ENCODE peak calls at places on chromosome 1, in ten cellular contexts. Y, Q, P, X, Z, T, R, O, B and F are unnamed samples.

GRCh38 chr1:85200367-85200869 is 398 bp downstream of the SYDE2 start:
- DNase-seq in Y (no peak), R (no peak), P (peak; percentile 45), X (peak; percentile 6), T (no peak), Z (peak; percentile 56), B (peak; percentile 28), O (peak; percentile 61), Q (peak; percentile 62), F (peak; percentile 60)

GRCh38 chr1:200731654-200732332 is 6.9 kb upstream of the CAMSAP2 start:
- DNase-seq in R (no peak), Z (no peak), X (no peak), O (no peak), T (no peak), B (no peak), Y (peak; percentile 25), P (no peak), Q (no peak), F (no peak)

GRCh38 chr1:43732132-43732531 is 24.8 kb downstream of the ST3GAL3 start:
- DNase-seq in O (no peak), T (no peak), Q (no peak), X (no peak), P (no peak), B (no peak), Y (no peak), R (no peak), Z (no peak), F (no peak)

GRCh38 chr1:6800728-6801127 is 15.5 kb downstream of the CAMTA1 start:
- DNase-seq in Z (no peak), O (no peak), X (peak; percentile 72), Q (no peak), T (peak; percentile 76), B (no peak), Y (no peak), R (peak; percentile 54), P (no peak), F (no peak)

GRCh38 chr1:18360251-18360650 is 120.5 kb upstream of the KLHDC7A start:
- DNase-seq in X (no peak), Q (no peak), Y (no peak), R (no peak), B (no peak), P (no peak), Z (no peak), T (no peak), O (no peak), F (no peak)

GRCh38 chr1:171389176-171389575 is 75.2 kb downstream of the FMO4 start:
- DNase-seq in O (no peak), R (peak; percentile 12), X (peak; percentile 20), Q (no peak), B (no peak), P (no peak), Z (no peak), Y (no peak), T (no peak), F (no peak)

GRCh38 chr1:93177991-93178390 is 2.2 kb downstream of the TMED5 start:
- DNase-seq in P (no peak), T (peak; percentile 52), Z (no peak), Y (no peak), O (no peak), R (peak; percentile 18), B (no peak), X (peak; percentile 59), Q (no peak), F (no peak)

GRCh38 chr1:224559971-224560728 is 56.0 kb upstream of the CNIH3 start:
- DNase-seq in Q (no peak), T (no peak), Z (no peak), X (peak; percentile 54), P (no peak), B (no peak), O (no peak), R (peak; percentile 40), Y (no peak), F (no peak)

GRCh38 chr1:7060826-7061225 is 275.6 kb downstream of the CAMTA1 start:
- DNase-seq in B (no peak), Y (no peak), P (no peak), Q (no peak), O (no peak), Z (no peak), T (no peak), X (no peak), R (no peak), F (no peak)

GRCh38 chr1:15261155-15262002 is 14.4 kb downstream of the FHAD1 start:
- DNase-seq in X (peak; percentile 22), Y (peak; percentile 50), Z (peak; percentile 53), P (no peak), O (peak; percentile 75), B (no peak), R (no peak), T (no peak), Q (no peak), F (no peak)

GRCh38 chr1:173134029-173134428 is 73.1 kb downstream of the TNFSF4 start:
- DNase-seq in B (no peak), O (no peak), Z (no peak), Y (no peak), T (no peak), R (no peak), X (peak; percentile 56), P (no peak), Q (no peak), F (no peak)

GRCh38 chr1:183175631-183176030 is 10.4 kb upstream of the LAMC2 start:
- DNase-seq in T (no peak), B (no peak), O (no peak), Q (no peak), X (no peak), Z (no peak), Y (no peak), P (no peak), R (no peak), F (no peak)

GRCh38 chr1:91078859-91079258 is 57.0 kb upstream of the ZNF644 start:
- DNase-seq in Z (no peak), Y (no peak), B (no peak), T (no peak), P (no peak), R (no peak), O (no peak), X (no peak), Q (no peak), F (no peak)

GRCh38 chr1:227939791-227940771 is 7.7 kb downstream of the WNT9A start:
- DNase-seq in O (no peak), B (no peak), T (no peak), P (no peak), Z (peak; percentile 10), R (no peak), Y (no peak), Q (no peak), X (no peak), F (no peak)

GRCh38 chr1:54052470-54052933 is 502 bp downstream of the TMEM59 start:
- DNase-seq in X (no peak), O (no peak), P (peak; percentile 18), R (peak; percentile 78), T (peak; percentile 59), Q (peak; percentile 55), B (peak; percentile 39), Y (peak; percentile 49), Z (peak; percentile 53), F (peak; percentile 56)

DNA sequence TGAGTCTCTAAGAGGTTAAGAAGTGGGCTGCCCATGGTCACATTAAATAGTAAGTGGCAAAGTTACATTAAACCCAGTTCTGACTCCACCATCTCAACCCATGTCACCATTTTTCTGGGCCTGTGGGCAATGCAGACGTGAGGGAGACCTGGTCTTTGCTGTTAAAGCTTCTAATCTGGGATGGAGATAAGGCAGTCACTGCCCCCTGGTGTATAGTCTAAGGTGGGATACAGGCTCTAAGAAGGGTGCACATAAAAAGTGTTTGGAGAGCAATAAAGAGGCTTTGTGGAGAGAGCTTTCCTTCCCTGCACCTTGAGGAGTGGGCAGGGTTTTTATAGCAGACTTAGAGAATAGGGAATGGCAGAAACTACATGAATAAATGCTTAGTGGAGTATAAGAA is 141.3 kb downstream of the ROR1 start:
- DNase-seq in Y (peak; percentile 19), X (peak; percentile 43), T (no peak), R (peak; percentile 29), Z (no peak), B (no peak), Q (no peak), O (no peak), P (no peak), F (no peak)
- TF ChIP-seq CTCF in Y (peak; percentile 14), X (peak; percentile 32), T (peak; percentile 18), R (peak; percentile 47), Z (no peak), B (no peak), Q (peak; percentile 17), O (no peak), P (no peak), F (peak; percentile 26)

GRCh38 chr1:169648187-169648586 is 18.3 kb upstream of the SELP start:
- DNase-seq in Z (no peak), T (no peak), B (no peak), Q (no peak), Y (no peak), R (no peak), P (no peak), O (no peak), X (no peak), F (no peak)
- TF ChIP-seq CTCF in Z (no peak), T (no peak), B (no peak), Q (no peak), Y (no peak), R (no peak), P (no peak), O (no peak), X (no peak), F (no peak)

GRCh38 chr1:156772222-156772621 is 4.9 kb downstream of the PRCC start:
- DNase-seq in P (no peak), Y (no peak), X (no peak), B (no peak), Q (no peak), T (no peak), O (no peak), Z (no peak), R (no peak), F (no peak)
- TF ChIP-seq CTCF in P (no peak), Y (no peak), X (no peak), B (no peak), Q (no peak), T (no peak), O (no peak), Z (no peak), R (peak; percentile 8), F (peak; percentile 12)

GRCh38 chr1:205319081-205320018 is 2.2 kb downstream of the NUAK2 start:
- DNase-seq in Q (no peak), R (peak; percentile 67), B (peak; percentile 53), P (no peak), O (peak; percentile 74), Y (no peak), Z (peak; percentile 88), X (peak; percentile 81), T (peak; percentile 76), F (no peak)

GRCh38 chr1:205323794-205324193 is 2.2 kb upstream of the NUAK2 start:
- DNase-seq in O (no peak), R (no peak), Y (no peak), Z (no peak), Q (no peak), P (no peak), X (no peak), T (no peak), B (no peak), F (no peak)

GRCh38 chr1:205321959-205322283 is 376 bp upstream of the NUAK2 start:
- DNase-seq in O (no peak), T (no peak), Z (no peak), Q (no peak), R (no peak), B (no peak), Y (no peak), P (no peak), X (no peak), F (no peak)

GRCh38 chr1:205318231-205318991 is 3.1 kb downstream of the NUAK2 start:
- DNase-seq in Q (no peak), X (no peak), O (no peak), P (no peak), Z (peak; percentile 82), Y (no peak), T (no peak), B (no peak), R (no peak), F (no peak)

GRCh38 chr1:205321109-205321958 is at the start of gene NUAK2:
- DNase-seq in T (peak; percentile 71), X (peak; percentile 88), P (peak; percentile 98), B (peak; percentile 79), Z (peak; percentile 97), O (peak; percentile 89), Q (peak; percentile 96), Y (peak; percentile 56), R (peak; percentile 82), F (peak; percentile 94)
- TF ChIP-seq CTCF in T (peak; percentile 50), X (no peak), P (no peak), B (no peak), Z (peak; percentile 12), O (peak; percentile 24), Q (peak; percentile 40), Y (peak; percentile 12), R (peak; percentile 11), F (no peak)